ENCODE peak calls at places on chromosome 14, in six cellular contexts. T is NAMALWA, A is astrocyte of the spinal cord, W is occipital lobe, K is tibial artery, S is H4. E is an unnamed sample.

GRCh38 chr14:34461334-34462131 is 507 bp downstream of the SPTSSA start:
- DNase-seq in T (peak; percentile 33), K (peak; percentile 63), W (peak; percentile 11), A (peak; percentile 46), S (peak; percentile 37), E (no peak)

GRCh38 chr14:36208690-36209278 is 32.3 kb upstream of the PTCSC3 start:
- DNase-seq in S (no peak), K (no peak), W (no peak), T (no peak), A (no peak), E (no peak)

GRCh38 chr14:97217094-97217885 is 420.1 kb downstream of the VRK1 start:
- DNase-seq in W (no peak), A (no peak), S (no peak), T (no peak), K (no peak), E (no peak)

GRCh38 chr14:52797653-52798052 is 6.2 kb upstream of the GNPNAT1 start:
- DNase-seq in K (no peak), S (no peak), A (no peak), T (no peak), W (no peak), E (no peak)

GRCh38 chr14:20412876-20413784 is at the start of gene TEP1:
- DNase-seq in A (peak; percentile 87), W (peak; percentile 83), T (peak; percentile 72), K (peak; percentile 92), S (peak; percentile 76), E (peak; percentile 65)

GRCh38 chr14:77140937-77141591 is 527 bp downstream of the ZDHHC22 start:
- DNase-seq in W (no peak), K (no peak), A (peak; percentile 40), T (no peak), S (no peak), E (no peak)

GRCh38 chr14:99644035-99644587 is 818 bp upstream of the HHIPL1 start:
- DNase-seq in A (no peak), T (no peak), W (no peak), S (no peak), K (no peak), E (no peak)

GRCh38 chr14:73180385-73180805 is 44.1 kb downstream of the PSEN1 start:
- DNase-seq in S (peak; percentile 38), K (no peak), A (peak; percentile 47), T (no peak), W (no peak), E (no peak)

GRCh38 chr14:24280797-24281460 is 9.5 kb upstream of the RABGGTA start:
- DNase-seq in W (no peak), T (no peak), K (no peak), A (no peak), S (no peak), E (no peak)

GRCh38 chr14:103031956-103032355 is 25.4 kb downstream of the CDC42BPB start:
- DNase-seq in T (peak; percentile 10), A (no peak), K (no peak), W (no peak), S (no peak), E (peak; percentile 16)

GRCh38 chr14:42112108-42112507 is 505.4 kb downstream of the LRFN5 start:
- DNase-seq in K (no peak), S (no peak), W (no peak), A (peak; percentile 35), T (no peak), E (no peak)

GRCh38 chr14:100524233-100524932 is 62.8 kb downstream of the BEGAIN start:
- DNase-seq in S (peak; percentile 1), W (no peak), T (no peak), K (no peak), A (no peak), E (no peak)

GRCh38 chr14:59098377-59098776 is 90.1 kb upstream of the DAAM1 start:
- DNase-seq in W (no peak), S (no peak), A (peak; percentile 78), K (no peak), T (no peak), E (no peak)

GRCh38 chr14:61620130-61620946 is 75.0 kb upstream of the HIF1A start:
- DNase-seq in S (no peak), T (no peak), K (no peak), A (peak; percentile 93), W (no peak), E (no peak)

GRCh38 chr14:61281911-61282310 is 773 bp upstream of the TMEM30B start:
- DNase-seq in S (no peak), K (peak; percentile 51), T (no peak), W (no peak), A (no peak), E (no peak)

GRCh38 chr14:30058401-30058800 is 130.8 kb upstream of the PRKD1 start:
- DNase-seq in W (no peak), A (no peak), T (no peak), K (no peak), S (no peak), E (no peak)

GRCh38 chr14:104350463-104351185 is 212.2 kb downstream of the KIF26A start:
- DNase-seq in A (peak; percentile 1), T (no peak), S (no peak), K (peak; percentile 3), W (peak; percentile 64), E (no peak)

GRCh38 chr14:74516451-74517155 is 23.0 kb downstream of the ISCA2 start:
- DNase-seq in T (no peak), S (peak; percentile 68), W (no peak), K (no peak), A (peak; percentile 50), E (no peak)

GRCh38 chr14:105436891-105437722 is 17.5 kb downstream of the MTA1 start:
- DNase-seq in T (peak; percentile 62), S (no peak), W (no peak), A (no peak), K (no peak), E (no peak)

GRCh38 chr14:86057018-86057667 is 527.2 kb downstream of the FLRT2 start:
- DNase-seq in T (peak; percentile 40), A (peak; percentile 16), S (peak; percentile 21), K (no peak), W (no peak), E (no peak)

GRCh38 chr14:95361373-95362179 is 41.9 kb upstream of the CLMN start:
- DNase-seq in A (no peak), T (peak; percentile 49), W (peak; percentile 6), S (peak; percentile 22), K (no peak), E (peak; percentile 57)

GRCh38 chr14:40447032-40447431 is 1014.8 kb upstream of the FBXO33 start:
- DNase-seq in T (no peak), K (no peak), S (no peak), A (no peak), W (no peak), E (no peak)

GRCh38 chr14:33611405-33612183 is 339.3 kb downstream of the EGLN3 start:
- DNase-seq in K (no peak), W (no peak), S (no peak), A (peak; percentile 29), T (no peak), E (no peak)

GRCh38 chr14:57244103-57244502 is 24.6 kb downstream of the EXOC5 start:
- DNase-seq in T (no peak), A (peak; percentile 28), W (no peak), S (no peak), K (no peak), E (no peak)

GRCh38 chr14:100062602-100063001 is 2.6 kb upstream of the EVL start:
- DNase-seq in T (no peak), W (no peak), S (no peak), K (no peak), A (no peak), E (no peak)

GRCh38 chr14:102870994-102871831 is 51.2 kb upstream of the AMN start:
- DNase-seq in T (no peak), A (no peak), S (no peak), W (no peak), K (no peak), E (no peak)

GRCh38 chr14:103688441-103688840 is 26.8 kb downstream of the XRCC3 start:
- DNase-seq in A (no peak), W (no peak), S (no peak), T (no peak), K (no peak), E (no peak)

GRCh38 chr14:74591899-74592298 is 20.1 kb downstream of the LTBP2 start:
- DNase-seq in K (no peak), S (no peak), T (no peak), W (no peak), A (no peak), E (no peak)

GRCh38 chr14:50354527-50354926 is 42.2 kb downstream of the CDKL1 start:
- DNase-seq in S (no peak), W (no peak), K (no peak), T (no peak), A (no peak), E (no peak)

GRCh38 chr14:95885866-95886265 is 9.2 kb downstream of the TUNAR start:
- DNase-seq in K (no peak), W (no peak), S (no peak), A (peak; percentile 7), T (no peak), E (no peak)

GRCh38 chr14:99270491-99271287 is 1.3 kb downstream of the BCL11B start:
- DNase-seq in T (no peak), S (no peak), A (no peak), W (no peak), K (no peak), E (no peak)

GRCh38 chr14:53567236-53567785 is 389.3 kb downstream of the BMP4 start:
- DNase-seq in W (no peak), T (no peak), A (no peak), K (no peak), S (no peak), E (no peak)

GRCh38 chr14:94036328-94037167 is 10.4 kb downstream of the OTUB2 start:
- DNase-seq in A (peak; percentile 51), W (no peak), K (peak; percentile 64), S (peak; percentile 48), T (peak; percentile 93), E (peak; percentile 70)

GRCh38 chr14:56294125-56294524 is 175.9 kb downstream of the PELI2 start:
- DNase-seq in S (peak; percentile 37), K (no peak), A (no peak), T (no peak), W (no peak), E (no peak)

GRCh38 chr14:76863724-76864407 is 37.7 kb downstream of the LRRC74A start:
- DNase-seq in A (no peak), S (no peak), K (peak; percentile 62), T (no peak), W (no peak), E (peak; percentile 66)

GRCh38 chr14:75539562-75540478 is 17.6 kb downstream of the BATF start:
- DNase-seq in S (no peak), K (no peak), T (no peak), A (no peak), W (no peak), E (no peak)

GRCh38 chr14:31263485-31264133 is 56.0 kb upstream of the HECTD1 start:
- DNase-seq in K (peak; percentile 73), A (peak; percentile 99), S (peak; percentile 59), T (no peak), W (no peak), E (no peak)

GRCh38 chr14:50855558-50855957 is 16.3 kb upstream of the ABHD12B start:
- DNase-seq in K (no peak), S (no peak), T (no peak), A (no peak), W (no peak), E (no peak)

GRCh38 chr14:89841855-89842254 is 112.7 kb downstream of the EFCAB11 start:
- DNase-seq in K (no peak), A (no peak), T (no peak), S (no peak), W (no peak), E (no peak)

E was measured in CD14-positive monocyte.